ENCODE peak calls at places on chromosomes 2 and 18, in eight cellular contexts. One of them, this sample, is unnamed.

GRCh38 chr2:26173596-26174482 is 951 bp downstream of the GAREM2 start:
- DNase-seq in frontal cortex: peak
- DNase-seq in nephron progenitor cell: peak
- DNase-seq in EL: no peak
- DNase-seq in aorta: no peak
- DNase-seq in stimulated activated naive CD8-positive, alpha-beta T cell treated with anti-CD3 and anti-CD28 coated beads, Interleukin-15, Interleukin-2, amounts not matched to agents 100 U/mL and 50 U/mL, for 24 hours: no peak
- DNase-seq in ovary: no peak
- DNase-seq in activated CD4-positive, alpha-beta T cell treated with anti-CD3 and anti-CD28 coated beads for 36 hours: no peak
- DNase-seq in this sample: no peak

GRCh38 chr2:25685030-25685429 is 11.7 kb upstream of the DTNB start:
- DNase-seq in EL: no peak
- DNase-seq in stimulated activated naive CD8-positive, alpha-beta T cell treated with anti-CD3 and anti-CD28 coated beads, Interleukin-15, Interleukin-2, amounts not matched to agents 100 U/mL and 50 U/mL, for 24 hours: no peak
- DNase-seq in activated CD4-positive, alpha-beta T cell treated with anti-CD3 and anti-CD28 coated beads for 36 hours: no peak
- DNase-seq in aorta: no peak
- DNase-seq in nephron progenitor cell: no peak
- DNase-seq in frontal cortex: no peak
- DNase-seq in ovary: no peak
- DNase-seq in this sample: no peak

GRCh38 chr18:30465131-30465530 is 577.4 kb downstream of the DSC3 start:
- DNase-seq in frontal cortex: no peak
- DNase-seq in ovary: no peak
- DNase-seq in aorta: no peak
- DNase-seq in nephron progenitor cell: no peak
- DNase-seq in stimulated activated naive CD8-positive, alpha-beta T cell treated with anti-CD3 and anti-CD28 coated beads, Interleukin-15, Interleukin-2, amounts not matched to agents 100 U/mL and 50 U/mL, for 24 hours: no peak
- DNase-seq in activated CD4-positive, alpha-beta T cell treated with anti-CD3 and anti-CD28 coated beads for 36 hours: no peak
- DNase-seq in EL: no peak
- DNase-seq in this sample: no peak

GRCh38 chr2:239021651-239022436 is 174.0 kb downstream of the TWIST2 start:
- DNase-seq in aorta: no peak
- DNase-seq in ovary: no peak
- DNase-seq in activated CD4-positive, alpha-beta T cell treated with anti-CD3 and anti-CD28 coated beads for 36 hours: no peak
- DNase-seq in EL: no peak
- DNase-seq in stimulated activated naive CD8-positive, alpha-beta T cell treated with anti-CD3 and anti-CD28 coated beads, Interleukin-15, Interleukin-2, amounts not matched to agents 100 U/mL and 50 U/mL, for 24 hours: no peak
- DNase-seq in frontal cortex: no peak
- DNase-seq in nephron progenitor cell: no peak
- DNase-seq in this sample: no peak

GRCh38 chr2:165913636-165914035 is 39.9 kb downstream of the TTC21B start:
- DNase-seq in EL: no peak
- DNase-seq in stimulated activated naive CD8-positive, alpha-beta T cell treated with anti-CD3 and anti-CD28 coated beads, Interleukin-15, Interleukin-2, amounts not matched to agents 100 U/mL and 50 U/mL, for 24 hours: no peak
- DNase-seq in aorta: no peak
- DNase-seq in ovary: no peak
- DNase-seq in frontal cortex: no peak
- DNase-seq in nephron progenitor cell: no peak
- DNase-seq in activated CD4-positive, alpha-beta T cell treated with anti-CD3 and anti-CD28 coated beads for 36 hours: no peak
- DNase-seq in this sample: no peak

GRCh38 chr2:170467568-170468422 is 247.3 kb upstream of the SP5 start:
- DNase-seq in EL: peak
- DNase-seq in ovary: no peak
- DNase-seq in nephron progenitor cell: no peak
- DNase-seq in stimulated activated naive CD8-positive, alpha-beta T cell treated with anti-CD3 and anti-CD28 coated beads, Interleukin-15, Interleukin-2, amounts not matched to agents 100 U/mL and 50 U/mL, for 24 hours: no peak
- DNase-seq in activated CD4-positive, alpha-beta T cell treated with anti-CD3 and anti-CD28 coated beads for 36 hours: no peak
- DNase-seq in aorta: no peak
- DNase-seq in frontal cortex: no peak
- DNase-seq in this sample: no peak

GRCh38 chr2:138500592-138501426 is 761 bp upstream of the SPOPL start:
- DNase-seq in activated CD4-positive, alpha-beta T cell treated with anti-CD3 and anti-CD28 coated beads for 36 hours: peak
- DNase-seq in frontal cortex: no peak
- DNase-seq in nephron progenitor cell: peak
- DNase-seq in ovary: peak
- DNase-seq in stimulated activated naive CD8-positive, alpha-beta T cell treated with anti-CD3 and anti-CD28 coated beads, Interleukin-15, Interleukin-2, amounts not matched to agents 100 U/mL and 50 U/mL, for 24 hours: no peak
- DNase-seq in EL: no peak
- DNase-seq in aorta: no peak
- DNase-seq in this sample: no peak

GRCh38 chr2:127397568-127398238 is 9.9 kb upstream of the MAP3K2 start:
- DNase-seq in aorta: no peak
- DNase-seq in stimulated activated naive CD8-positive, alpha-beta T cell treated with anti-CD3 and anti-CD28 coated beads, Interleukin-15, Interleukin-2, amounts not matched to agents 100 U/mL and 50 U/mL, for 24 hours: no peak
- DNase-seq in nephron progenitor cell: no peak
- DNase-seq in activated CD4-positive, alpha-beta T cell treated with anti-CD3 and anti-CD28 coated beads for 36 hours: no peak
- DNase-seq in frontal cortex: no peak
- DNase-seq in ovary: no peak
- DNase-seq in EL: no peak
- DNase-seq in this sample: no peak

This sample was measured in esophagus squamous epithelium.